ENCODE peak calls at places on chromosomes 1 and 21, in eight cellular contexts. One of them, this sample, is unnamed.
A peak's percentile ranks its signal among the peaks of the same experiment; 100 is the strongest.

GRCh38 chr1:223210786-223211115 is 67.7 kb upstream of the TLR5 start:
- DNase-seq in heart right ventricle: no peak
- DNase-seq in ovary: no peak
- DNase-seq in AG10803: no peak
- DNase-seq in prostate gland: no peak
- DNase-seq in epithelial cell of esophagus: no peak
- DNase-seq in AG04450: no peak
- DNase-seq in BJ: no peak
- DNase-seq in this sample: no peak

GRCh38 chr1:209400351-209401220 is 182.9 kb upstream of the CAMK1G start:
- DNase-seq in ovary: no peak
- DNase-seq in heart right ventricle: no peak
- DNase-seq in AG10803: no peak
- DNase-seq in AG04450: no peak
- DNase-seq in prostate gland: no peak
- DNase-seq in BJ: no peak
- DNase-seq in epithelial cell of esophagus: no peak
- DNase-seq in this sample: no peak

GRCh38 chr1:11207898-11208611 is 18.9 kb downstream of the ANGPTL7 start:
- DNase-seq in AG10803: no peak
- DNase-seq in epithelial cell of esophagus: peak; percentile 20
- DNase-seq in ovary: peak; percentile 29
- DNase-seq in prostate gland: peak; percentile 22
- DNase-seq in heart right ventricle: no peak
- DNase-seq in BJ: no peak
- DNase-seq in AG04450: no peak
- DNase-seq in this sample: no peak

GRCh38 chr1:29689372-29690030 is 453.2 kb downstream of the PTPRU start:
- DNase-seq in BJ: no peak
- DNase-seq in ovary: no peak
- DNase-seq in AG10803: no peak
- DNase-seq in heart right ventricle: no peak
- DNase-seq in AG04450: no peak
- DNase-seq in epithelial cell of esophagus: no peak
- DNase-seq in prostate gland: no peak
- DNase-seq in this sample: no peak

GRCh38 chr1:25030674-25031589 is 100.9 kb upstream of the RUNX3 start:
- DNase-seq in AG10803: no peak
- DNase-seq in heart right ventricle: no peak
- DNase-seq in BJ: no peak
- DNase-seq in AG04450: no peak
- DNase-seq in prostate gland: no peak
- DNase-seq in ovary: no peak
- DNase-seq in epithelial cell of esophagus: peak; percentile 80
- DNase-seq in this sample: no peak

GRCh38 chr1:228648647-228649383 is 86.5 kb upstream of the RHOU start:
- DNase-seq in AG04450: no peak
- DNase-seq in prostate gland: no peak
- DNase-seq in heart right ventricle: no peak
- DNase-seq in BJ: no peak
- DNase-seq in epithelial cell of esophagus: no peak
- DNase-seq in AG10803: no peak
- DNase-seq in ovary: no peak
- DNase-seq in this sample: no peak

GRCh38 chr1:95117207-95118018 is at the start of gene TLCD4:
- DNase-seq in BJ: no peak
- DNase-seq in epithelial cell of esophagus: peak; percentile 41
- DNase-seq in AG10803: peak; percentile 13
- DNase-seq in heart right ventricle: peak; percentile 74
- DNase-seq in ovary: peak; percentile 55
- DNase-seq in AG04450: no peak
- DNase-seq in prostate gland: peak; percentile 33
- DNase-seq in this sample: no peak

GRCh38 chr1:29398431-29398830 is 162.1 kb downstream of the PTPRU start:
- DNase-seq in BJ: no peak
- DNase-seq in AG10803: peak; percentile 47
- DNase-seq in ovary: no peak
- DNase-seq in AG04450: no peak
- DNase-seq in prostate gland: no peak
- DNase-seq in heart right ventricle: no peak
- DNase-seq in epithelial cell of esophagus: peak; percentile 78
- DNase-seq in this sample: no peak

GRCh38 chr1:204130989-204131892 is 20.6 kb downstream of the ETNK2 start:
- DNase-seq in heart right ventricle: no peak
- DNase-seq in BJ: peak; percentile 57
- DNase-seq in epithelial cell of esophagus: peak; percentile 87
- DNase-seq in AG04450: peak; percentile 43
- DNase-seq in prostate gland: no peak
- DNase-seq in ovary: peak; percentile 77
- DNase-seq in AG10803: peak; percentile 79
- DNase-seq in this sample: peak; percentile 51

GRCh38 chr1:59017501-59018231 is 233.8 kb upstream of the JUN start:
- DNase-seq in epithelial cell of esophagus: peak; percentile 60
- DNase-seq in AG04450: no peak
- DNase-seq in prostate gland: no peak
- DNase-seq in ovary: no peak
- DNase-seq in heart right ventricle: no peak
- DNase-seq in BJ: no peak
- DNase-seq in AG10803: no peak
- DNase-seq in this sample: no peak

DNA sequence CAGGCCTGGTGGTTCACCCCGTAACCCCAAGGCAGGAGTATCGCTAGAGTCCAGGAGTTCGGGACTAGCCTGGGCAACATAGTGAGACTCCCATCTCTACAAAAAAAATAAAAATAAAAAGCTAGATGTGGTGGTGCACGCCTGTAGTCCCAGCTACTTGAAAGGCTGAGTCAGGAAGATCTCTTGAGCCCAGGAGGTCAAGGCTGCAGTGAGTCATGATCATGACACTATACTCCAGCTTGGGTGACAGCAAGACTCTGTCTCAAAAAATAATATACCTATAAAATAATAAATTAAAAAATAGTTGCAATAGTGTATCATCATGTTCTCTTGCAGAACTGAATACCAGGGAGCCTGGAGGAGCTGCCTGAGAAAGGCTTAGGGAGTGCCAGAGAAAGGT is 19.9 kb upstream of the TMEM39B start:
- DNase-seq in heart right ventricle: no peak
- DNase-seq in prostate gland: no peak
- DNase-seq in AG04450: no peak
- DNase-seq in AG10803: no peak
- DNase-seq in BJ: no peak
- DNase-seq in epithelial cell of esophagus: peak; percentile 30
- DNase-seq in ovary: no peak
- DNase-seq in this sample: no peak
- H3K4me3 ChIP-seq in heart right ventricle: no peak overlapping the region
- H3K4me3 ChIP-seq in prostate gland: no peak overlapping the region
- H3K4me3 ChIP-seq in AG04450: no peak overlapping the region
- H3K4me3 ChIP-seq in AG10803: no peak overlapping the region
- H3K4me3 ChIP-seq in BJ: no peak overlapping the region
- H3K4me3 ChIP-seq in epithelial cell of esophagus: no peak overlapping the region
- H3K4me3 ChIP-seq in ovary: no peak overlapping the region
- H3K4me3 ChIP-seq in this sample: no peak overlapping the region

GRCh38 chr21:45386728-45387371 is 18.1 kb upstream of the COL18A1 start:
- DNase-seq in ovary: peak; percentile 83
- DNase-seq in AG04450: peak; percentile 87
- DNase-seq in AG10803: peak; percentile 90
- DNase-seq in prostate gland: no peak
- DNase-seq in heart right ventricle: peak; percentile 51
- DNase-seq in BJ: peak; percentile 88
- DNase-seq in epithelial cell of esophagus: peak; percentile 46
- DNase-seq in this sample: peak; percentile 75
- TF ChIP-seq CTCF in ovary: peak; percentile 14
- TF ChIP-seq CTCF in AG04450: peak; percentile 45
- TF ChIP-seq CTCF in AG10803: peak; percentile 45
- TF ChIP-seq CTCF in prostate gland: no peak
- TF ChIP-seq CTCF in heart right ventricle: peak; percentile 31
- TF ChIP-seq CTCF in BJ: peak; percentile 47
- TF ChIP-seq CTCF in epithelial cell of esophagus: peak; percentile 14
- TF ChIP-seq CTCF in this sample: peak; percentile 42

GRCh38 chr1:42933610-42934009 is 25.1 kb downstream of the SLC2A1 start:
- DNase-seq in epithelial cell of esophagus: peak; percentile 6
- DNase-seq in prostate gland: no peak
- DNase-seq in AG04450: no peak
- DNase-seq in BJ: no peak
- DNase-seq in ovary: no peak
- DNase-seq in heart right ventricle: no peak
- DNase-seq in AG10803: no peak
- DNase-seq in this sample: no peak
- H3K4me3 ChIP-seq in epithelial cell of esophagus: no peak overlapping the region
- H3K4me3 ChIP-seq in prostate gland: no peak overlapping the region
- H3K4me3 ChIP-seq in AG04450: no peak overlapping the region
- H3K4me3 ChIP-seq in BJ: no peak overlapping the region
- H3K4me3 ChIP-seq in ovary: no peak overlapping the region
- H3K4me3 ChIP-seq in heart right ventricle: no peak overlapping the region
- H3K4me3 ChIP-seq in AG10803: no peak overlapping the region
- H3K4me3 ChIP-seq in this sample: no peak overlapping the region

GRCh38 chr1:2004867-2005266 is 1.3 kb upstream of the CFAP74 start:
- DNase-seq in prostate gland: no peak
- DNase-seq in epithelial cell of esophagus: no peak
- DNase-seq in ovary: no peak
- DNase-seq in BJ: no peak
- DNase-seq in heart right ventricle: no peak
- DNase-seq in AG10803: no peak
- DNase-seq in AG04450: no peak
- DNase-seq in this sample: no peak
- TF ChIP-seq CTCF in prostate gland: no peak
- TF ChIP-seq CTCF in epithelial cell of esophagus: no peak
- TF ChIP-seq CTCF in ovary: no peak
- TF ChIP-seq CTCF in BJ: no peak
- TF ChIP-seq CTCF in heart right ventricle: no peak
- TF ChIP-seq CTCF in AG10803: no peak
- TF ChIP-seq CTCF in AG04450: no peak
- TF ChIP-seq CTCF in this sample: no peak

GRCh38 chr1:145991799-145992412 is 4.5 kb downstream of the TXNIP start:
- DNase-seq in AG04450: no peak
- DNase-seq in ovary: no peak
- DNase-seq in prostate gland: no peak
- DNase-seq in AG10803: no peak
- DNase-seq in BJ: no peak
- DNase-seq in heart right ventricle: no peak
- DNase-seq in epithelial cell of esophagus: peak; percentile 40
- DNase-seq in this sample: no peak
- H3K4me3 ChIP-seq in AG04450: no peak overlapping the region
- H3K4me3 ChIP-seq in ovary: peak overlapping the region; percentile 83
- H3K4me3 ChIP-seq in prostate gland: peak overlapping the region; percentile 64
- H3K4me3 ChIP-seq in AG10803: no peak overlapping the region
- H3K4me3 ChIP-seq in BJ: no peak overlapping the region
- H3K4me3 ChIP-seq in heart right ventricle: peak overlapping the region; percentile 76
- H3K4me3 ChIP-seq in epithelial cell of esophagus: no peak overlapping the region
- H3K4me3 ChIP-seq in this sample: no peak overlapping the region

GRCh38 chr1:18608534-18608933 is 22.1 kb upstream of the PAX7 start:
- DNase-seq in AG10803: no peak
- DNase-seq in AG04450: no peak
- DNase-seq in prostate gland: no peak
- DNase-seq in heart right ventricle: no peak
- DNase-seq in epithelial cell of esophagus: no peak
- DNase-seq in BJ: no peak
- DNase-seq in ovary: no peak
- DNase-seq in this sample: no peak
- TF ChIP-seq CTCF in AG10803: no peak
- TF ChIP-seq CTCF in AG04450: no peak
- TF ChIP-seq CTCF in prostate gland: no peak
- TF ChIP-seq CTCF in heart right ventricle: no peak
- TF ChIP-seq CTCF in epithelial cell of esophagus: peak; percentile 3
- TF ChIP-seq CTCF in BJ: no peak
- TF ChIP-seq CTCF in ovary: no peak
- TF ChIP-seq CTCF in this sample: no peak

GRCh38 chr1:22636369-22636768 is at the start of gene C1QA:
- DNase-seq in AG04450: no peak
- DNase-seq in heart right ventricle: peak; percentile 61
- DNase-seq in BJ: no peak
- DNase-seq in AG10803: no peak
- DNase-seq in prostate gland: no peak
- DNase-seq in ovary: no peak
- DNase-seq in epithelial cell of esophagus: no peak
- DNase-seq in this sample: no peak
- H3K4me3 ChIP-seq in AG04450: no peak within 1 kb of the TSS
- H3K4me3 ChIP-seq in heart right ventricle: peak within 1 kb of the TSS; percentile 41
- H3K4me3 ChIP-seq in BJ: no peak within 1 kb of the TSS
- H3K4me3 ChIP-seq in AG10803: no peak within 1 kb of the TSS
- H3K4me3 ChIP-seq in prostate gland: no peak within 1 kb of the TSS
- H3K4me3 ChIP-seq in ovary: no peak within 1 kb of the TSS
- H3K4me3 ChIP-seq in epithelial cell of esophagus: no peak within 1 kb of the TSS
- H3K4me3 ChIP-seq in this sample: no peak within 1 kb of the TSS

GRCh38 chr1:211822677-211823426 is 7.7 kb downstream of the LPGAT1 start:
- DNase-seq in ovary: no peak
- DNase-seq in AG04450: no peak
- DNase-seq in heart right ventricle: no peak
- DNase-seq in BJ: no peak
- DNase-seq in AG10803: no peak
- DNase-seq in epithelial cell of esophagus: peak; percentile 8
- DNase-seq in prostate gland: no peak
- DNase-seq in this sample: no peak
- TF ChIP-seq CTCF in ovary: no peak
- TF ChIP-seq CTCF in AG04450: no peak
- TF ChIP-seq CTCF in heart right ventricle: no peak
- TF ChIP-seq CTCF in BJ: no peak
- TF ChIP-seq CTCF in AG10803: no peak
- TF ChIP-seq CTCF in epithelial cell of esophagus: no peak
- TF ChIP-seq CTCF in prostate gland: no peak
- TF ChIP-seq CTCF in this sample: no peak